ENCODE peak calls at places on chromosomes 12 and 14, in six cellular contexts. K, A, N, L, F and E are unnamed samples.

GRCh38 chr12:40768125-40768864 is 76.1 kb downstream of the CNTN1 start:
- DNase-seq in F (no peak), L (no peak), A (no peak), N (no peak), K (no peak), E (no peak)

GRCh38 chr14:96249016-96249415 is 7.0 kb upstream of the BDKRB1 start:
- DNase-seq in K (no peak), A (no peak), N (peak; percentile 66), L (peak; percentile 87), F (no peak), E (peak; percentile 68)

GRCh38 chr12:131943389-131943788 is 6.4 kb upstream of the EP400 start:
- DNase-seq in A (no peak), K (no peak), N (no peak), F (no peak), L (no peak), E (no peak)

GRCh38 chr12:77813558-77813957 is 17.1 kb upstream of the NAV3 start:
- DNase-seq in K (no peak), A (no peak), F (no peak), L (no peak), N (no peak), E (no peak)

GRCh38 chr14:22221508-22221907 is 367.5 kb downstream of the DAD1 start:
- DNase-seq in K (no peak), N (peak; percentile 52), A (no peak), F (no peak), L (peak; percentile 13), E (peak; percentile 41)

GRCh38 chr12:27931390-27931789 is 41.1 kb downstream of the PTHLH start:
- DNase-seq in F (no peak), K (no peak), L (no peak), A (no peak), N (no peak), E (no peak)

GRCh38 chr12:103469716-103470115 is 26.1 kb downstream of the C12orf42 start:
- DNase-seq in L (no peak), F (no peak), K (no peak), A (no peak), N (no peak), E (no peak)

GRCh38 chr12:66090157-66090556 is 40.4 kb downstream of the LLPH start:
- DNase-seq in N (no peak), F (no peak), K (no peak), L (no peak), A (no peak), E (no peak)

GRCh38 chr12:508795-509194 is 49.1 kb downstream of the B4GALNT3 start:
- DNase-seq in N (peak; percentile 59), L (no peak), K (no peak), F (no peak), A (no peak), E (peak; percentile 73)

GRCh38 chr14:69481815-69482568 is 2.5 kb upstream of the PLEKHD1 start:
- DNase-seq in L (no peak), K (no peak), N (no peak), F (no peak), A (no peak), E (no peak)